ENCODE peak calls at places on chromosomes 7 and 10, in four cellular contexts. S, L, I and R are unnamed samples.

GRCh38 chr10:110818311-110819257 is 53.1 kb upstream of the PDCD4 start:
- DNase-seq in S (peak), L (no peak), I (no peak), R (no peak)

GRCh38 chr7:17690030-17690429 is 250.3 kb downstream of the SNX13 start:
- DNase-seq in L (no peak), I (no peak), S (peak), R (no peak)

GRCh38 chr7:96303105-96303685 is 18.7 kb downstream of the SLC25A13 start:
- DNase-seq in S (peak), L (no peak), I (no peak), R (no peak)

GRCh38 chr7:106704000-106704840 is 43.3 kb upstream of the CCDC71L start:
- DNase-seq in L (no peak), S (no peak), I (no peak), R (peak)

GRCh38 chr7:92827464-92827863 is 8.9 kb downstream of the CDK6 start:
- DNase-seq in S (no peak), I (no peak), L (no peak), R (no peak)

GRCh38 chr7:27249724-27250636 is 7.4 kb downstream of the EVX1 start:
- DNase-seq in I (no peak), L (peak), S (no peak), R (no peak)

GRCh38 chr10:22615101-22615500 is 99.3 kb downstream of the PIP4K2A start:
- DNase-seq in S (no peak), L (no peak), I (no peak), R (no peak)

GRCh38 chr7:17239683-17240521 is 58.5 kb upstream of the AHR start:
- DNase-seq in S (peak), I (no peak), L (no peak), R (no peak)

GRCh38 chr10:53841746-53842145 is 959.3 kb downstream of the PCDH15 start:
- DNase-seq in L (no peak), I (no peak), S (no peak), R (no peak)

GRCh38 chr7:105107458-105107857 is 93.5 kb downstream of the KMT2E start:
- DNase-seq in L (no peak), S (no peak), I (no peak), R (no peak)

GRCh38 chr10:114239117-114239993 is at the start of gene VWA2:
- DNase-seq in I (peak), L (peak), S (no peak), R (peak)

GRCh38 chr10:111200505-111201186 is 123.8 kb downstream of the ADRA2A start:
- DNase-seq in L (no peak), S (no peak), I (no peak), R (no peak)

GRCh38 chr7:1802899-1803298 is 132.8 kb downstream of the ELFN1 start:
- DNase-seq in L (no peak), I (no peak), S (no peak), R (no peak)

GRCh38 chr10:11345224-11346054 is 266.0 kb downstream of the USP6NL start:
- DNase-seq in S (peak), I (peak), L (peak), R (peak)

GRCh38 chr10:89440262-89440661 is 25.9 kb downstream of the IFIT5 start:
- DNase-seq in I (no peak), S (no peak), L (no peak), R (no peak)

GRCh38 chr10:104076743-104077160 is 8.9 kb downstream of the COL17A1 start:
- DNase-seq in S (peak), I (peak), L (peak), R (no peak)

GRCh38 chr10:112810651-112811215 is 139.3 kb upstream of the TCF7L2 start:
- DNase-seq in S (peak), L (no peak), I (no peak), R (no peak)

GRCh38 chr10:75108684-75109458 is 2.6 kb upstream of the SAMD8 start:
- DNase-seq in L (peak), S (peak), I (peak), R (peak)

GRCh38 chr7:151590801-151591771 is 71.4 kb upstream of the RHEB start:
- DNase-seq in S (no peak), I (no peak), L (no peak), R (no peak)

GRCh38 chr10:62108768-62109430 is 159.7 kb downstream of the RTKN2 start:
- DNase-seq in I (no peak), S (peak), L (no peak), R (peak)

GRCh38 chr7:6271694-6272371 is 591 bp downstream of the CYTH3 start:
- DNase-seq in L (no peak), S (no peak), I (no peak), R (peak)

GRCh38 chr7:100546868-100547800 is 8.1 kb downstream of the AGFG2 start:
- DNase-seq in I (no peak), S (no peak), L (no peak), R (no peak)

GRCh38 chr10:8078027-8078426 is 23.5 kb downstream of the GATA3 start:
- DNase-seq in S (no peak), I (peak), L (peak), R (no peak)

GRCh38 chr7:127632276-127632910 is 14.5 kb upstream of the PAX4 start:
- DNase-seq in S (no peak), L (no peak), I (no peak), R (no peak)

GRCh38 chr7:99004781-99005500 is 126.6 kb downstream of the TRRAP start:
- DNase-seq in I (no peak), S (no peak), L (no peak), R (no peak)

GRCh38 chr10:103812004-103812403 is 43.4 kb downstream of the SH3PXD2A start:
- DNase-seq in I (no peak), S (no peak), L (no peak), R (no peak)

GRCh38 chr10:99235469-99235871 is at the start of gene HPSE2:
- DNase-seq in L (peak), I (peak), S (no peak), R (no peak)

GRCh38 chr7:75565129-75565528 is 73.0 kb downstream of the SPDYE5 start:
- DNase-seq in I (peak), L (no peak), S (peak), R (no peak)

GRCh38 chr7:70670288-70670687 is 461.7 kb upstream of the GALNT17 start:
- DNase-seq in I (no peak), S (no peak), L (no peak), R (no peak)

GRCh38 chr7:21722371-21722770 is 179.5 kb downstream of the DNAH11 start:
- DNase-seq in L (no peak), S (no peak), I (peak), R (no peak)

GRCh38 chr10:106053031-106053430 is 1111.5 kb downstream of the SORCS1 start:
- DNase-seq in I (no peak), L (peak), S (no peak), R (no peak)

GRCh38 chr7:74029991-74030415 is 2.0 kb downstream of the ELN start:
- DNase-seq in S (no peak), L (peak), I (peak), R (no peak)

GRCh38 chr10:4656576-4657194 is 169.3 kb upstream of the AKR1E2 start:
- DNase-seq in S (peak), L (peak), I (peak), R (peak)

GRCh38 chr7:86328801-86329433 is 314.8 kb upstream of the GRM3 start:
- DNase-seq in S (no peak), L (peak), I (peak), R (no peak)

GRCh38 chr7:100429637-100430449 is at the start of gene MEPCE:
- DNase-seq in I (peak), L (peak), S (peak), R (peak)

GRCh38 chr10:132690401-132690800 is 95.5 kb downstream of the NKX6-2 start:
- DNase-seq in L (no peak), S (no peak), I (no peak), R (no peak)

GRCh38 chr10:132692311-132692710 is 93.6 kb downstream of the NKX6-2 start:
- DNase-seq in L (no peak), I (no peak), S (no peak), R (no peak)

GRCh38 chr10:132689721-132690360 is 96.1 kb downstream of the NKX6-2 start:
- DNase-seq in S (no peak), I (no peak), L (no peak), R (no peak)

GRCh38 chr10:132691711-132692153 is 94.2 kb downstream of the NKX6-2 start:
- DNase-seq in L (no peak), I (no peak), S (no peak), R (no peak)

DNA sequence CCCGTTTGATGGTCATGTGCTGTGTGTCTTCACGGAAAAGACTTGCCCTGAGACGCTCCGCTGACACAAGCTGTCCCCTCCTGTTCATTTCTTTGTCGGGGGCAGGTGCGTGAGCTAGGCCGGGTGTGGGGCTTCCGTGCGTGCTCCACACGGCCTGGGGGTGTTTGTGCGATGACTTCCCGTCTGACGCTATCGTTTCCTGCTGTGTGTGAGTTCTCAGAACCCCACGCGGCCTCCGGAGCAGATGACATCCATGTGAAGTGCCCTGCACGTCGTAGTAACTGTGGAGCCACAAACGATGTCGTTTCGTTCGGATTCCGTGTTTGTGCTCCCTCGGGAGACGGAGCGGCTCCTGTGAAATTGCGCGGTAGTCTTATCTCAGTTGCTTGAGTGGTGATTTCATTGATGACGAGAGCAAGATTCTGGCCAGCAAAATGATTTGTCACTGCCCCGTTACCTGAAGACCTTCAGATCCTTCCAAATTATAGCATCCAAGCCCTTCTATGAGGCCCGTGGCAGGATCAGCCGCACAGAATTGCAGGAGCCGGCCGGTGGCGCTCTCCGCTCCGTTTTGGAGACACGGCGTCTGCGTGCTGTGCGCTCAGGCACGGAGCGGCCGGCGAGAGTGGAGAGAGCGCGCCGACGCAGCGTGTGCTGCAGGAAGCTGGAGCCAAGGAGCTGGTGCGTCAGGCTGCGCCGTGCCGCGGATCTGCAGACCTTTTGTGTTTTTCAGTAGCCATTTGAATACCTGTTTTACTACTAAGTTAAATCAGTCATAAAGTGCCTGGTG is 94.9 kb downstream of the NKX6-2 start:
- DNase-seq in L (no peak), S (no peak), I (no peak), R (no peak)
- TF ChIP-seq EZH2phosphoT487 in L (no peak), S (no peak), I (no peak), R (no peak)

GRCh38 chr10:71725998-71726672 is 6.6 kb upstream of the C10orf105 start:
- DNase-seq in I (peak), L (peak), S (peak), R (peak)
- TF ChIP-seq CTCF in I (peak), L (peak), S (peak), R (peak)

GRCh38 chr10:43106256-43107091 is 29.6 kb downstream of the RET start:
- DNase-seq in S (no peak), I (no peak), L (no peak), R (no peak)
- H3K4me2 ChIP-seq in S (no peak), I (no peak), L (no peak), R (no peak)

GRCh38 chr10:35640474-35640873 is 1.6 kb downstream of the FZD8 start:
- DNase-seq in S (peak), L (peak), I (peak), R (peak)

GRCh38 chr10:35640951-35641429 is 1.1 kb downstream of the FZD8 start:
- DNase-seq in L (peak), I (peak), S (peak), R (peak)

GRCh38 chr10:35639021-35639521 is 3.0 kb downstream of the FZD8 start:
- DNase-seq in S (peak), L (peak), I (peak), R (no peak)

GRCh38 chr10:35638116-35638515 is 4.0 kb downstream of the FZD8 start:
- DNase-seq in I (peak), L (no peak), S (peak), R (no peak)

DNA sequence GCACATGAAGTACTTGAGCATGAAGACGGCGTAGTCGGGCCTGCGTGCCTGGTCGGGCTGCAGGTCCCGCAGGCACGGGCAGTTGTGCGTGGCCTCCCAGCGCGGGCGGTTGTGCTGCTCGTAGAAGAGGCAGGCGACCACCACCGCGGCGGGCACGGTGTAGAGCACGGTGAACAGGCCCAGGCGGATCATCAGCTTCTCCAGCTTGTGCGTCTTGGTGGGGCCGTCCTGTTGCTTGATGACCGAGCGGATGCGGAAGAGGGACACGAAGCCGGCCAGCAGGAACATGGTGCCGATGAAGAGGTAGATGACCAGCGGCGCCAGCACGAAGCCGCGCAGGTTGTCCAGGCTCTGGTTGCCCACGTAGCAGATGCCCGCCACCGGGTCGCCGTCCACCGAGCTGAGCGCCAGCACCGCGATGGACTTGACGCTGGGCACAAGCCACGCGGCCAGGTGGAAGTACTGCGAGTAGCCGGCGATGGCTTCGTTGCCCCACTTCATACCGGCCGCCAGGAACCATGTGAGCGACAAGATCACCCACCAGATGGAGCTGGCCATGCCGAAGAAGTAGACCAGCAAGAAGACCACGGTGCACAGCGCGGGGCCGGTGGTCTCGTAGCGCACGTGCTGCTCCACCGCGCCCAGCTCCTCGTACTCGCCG is 2.3 kb downstream of the FZD8 start:
- DNase-seq in I (peak), S (peak), L (peak), R (no peak)
- TF ChIP-seq EZH2phosphoT487 in I (no peak), S (no peak), L (no peak), R (no peak)

DNA sequence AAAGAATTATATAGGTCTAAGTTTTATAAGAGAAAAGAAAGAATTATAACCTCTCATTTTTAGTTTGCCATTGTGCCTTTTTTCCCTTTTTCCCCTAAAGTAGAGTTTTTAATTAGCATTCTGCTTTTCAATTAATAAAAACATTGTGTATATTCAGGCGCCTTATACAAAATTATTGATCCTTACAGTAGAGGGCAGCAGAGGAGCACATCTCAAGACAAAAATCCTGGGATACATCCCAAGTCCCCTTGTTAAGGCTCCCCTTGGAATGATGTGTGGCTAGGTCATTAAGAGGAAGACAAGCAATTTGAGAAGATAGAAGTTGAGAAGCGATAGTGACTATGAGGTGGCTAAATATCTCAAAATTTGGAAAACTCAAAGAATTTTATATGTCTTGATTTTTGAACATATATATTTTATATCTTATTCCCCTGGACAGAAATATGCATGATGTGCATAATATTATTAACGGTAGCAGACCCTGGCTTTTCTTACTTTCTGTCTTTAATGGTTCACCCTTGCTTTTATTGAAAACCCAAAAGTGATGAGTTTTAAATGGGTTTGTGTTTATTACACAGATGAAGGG is 19.1 kb upstream of the TPK1 start:
- DNase-seq in I (peak), L (peak), S (peak), R (peak)
- TF ChIP-seq CTCF in I (peak), L (peak), S (peak), R (peak)

GRCh38 chr7:131692131-131692960 is 135.9 kb upstream of the PODXL start:
- DNase-seq in L (peak), S (peak), I (peak), R (peak)
- H3K4me2 ChIP-seq in L (peak), S (no peak), I (peak), R (no peak)

GRCh38 chr10:47136866-47137265 is 163.1 kb upstream of the GDF10 start:
- DNase-seq in I (no peak), S (no peak), L (no peak), R (no peak)
- TF ChIP-seq EZH2phosphoT487 in I (no peak), S (no peak), L (no peak), R (no peak)

GRCh38 chr10:129968937-129969527 is 5.0 kb upstream of the EBF3 start:
- DNase-seq in L (peak), S (peak), I (peak), R (no peak)
- TF ChIP-seq CTCF in L (peak), S (peak), I (peak), R (no peak)